ENCODE peak calls at places on chromosomes 16 and 17, in nine cellular contexts. One of them, this sample, is unnamed.

GRCh38 chr17:32265192-32265895 is at the start of gene RHBDL3:
- DNase-seq in lower lobe of right lung: peak
- DNase-seq in endothelial cell: no peak
- DNase-seq in AG04450: no peak
- DNase-seq in fibroblast of pulmonary artery: no peak
- DNase-seq in AG04449: no peak
- DNase-seq in GM12865: no peak
- DNase-seq in cardiac muscle cell: no peak
- DNase-seq in H9: no peak
- DNase-seq in this sample: no peak

GRCh38 chr17:42163113-42163512 is 8.3 kb upstream of the RAB5C start:
- DNase-seq in lower lobe of right lung: no peak
- DNase-seq in endothelial cell: peak
- DNase-seq in AG04450: no peak
- DNase-seq in fibroblast of pulmonary artery: no peak
- DNase-seq in AG04449: no peak
- DNase-seq in GM12865: peak
- DNase-seq in cardiac muscle cell: no peak
- DNase-seq in H9: peak
- DNase-seq in this sample: no peak

GRCh38 chr17:27457731-27458523 is 1.7 kb downstream of the KSR1 start:
- DNase-seq in lower lobe of right lung: no peak
- DNase-seq in endothelial cell: peak
- DNase-seq in AG04450: no peak
- DNase-seq in fibroblast of pulmonary artery: peak
- DNase-seq in AG04449: no peak
- DNase-seq in GM12865: peak
- DNase-seq in cardiac muscle cell: peak
- DNase-seq in H9: no peak
- DNase-seq in this sample: no peak

GRCh38 chr17:65158081-65158480 is 20.9 kb downstream of the RGS9 start:
- DNase-seq in lower lobe of right lung: no peak
- DNase-seq in endothelial cell: no peak
- DNase-seq in AG04450: no peak
- DNase-seq in fibroblast of pulmonary artery: no peak
- DNase-seq in AG04449: no peak
- DNase-seq in GM12865: no peak
- DNase-seq in cardiac muscle cell: no peak
- DNase-seq in H9: no peak
- DNase-seq in this sample: no peak

GRCh38 chr17:11391134-11391533 is 150.1 kb downstream of the SHISA6 start:
- DNase-seq in lower lobe of right lung: no peak
- DNase-seq in endothelial cell: no peak
- DNase-seq in AG04450: no peak
- DNase-seq in fibroblast of pulmonary artery: no peak
- DNase-seq in AG04449: no peak
- DNase-seq in GM12865: no peak
- DNase-seq in cardiac muscle cell: no peak
- DNase-seq in H9: peak
- DNase-seq in this sample: no peak

GRCh38 chr16:73956592-73957495 is 339.8 kb upstream of the PSMD7 start:
- DNase-seq in lower lobe of right lung: no peak
- DNase-seq in endothelial cell: peak
- DNase-seq in AG04450: peak
- DNase-seq in fibroblast of pulmonary artery: peak
- DNase-seq in AG04449: peak
- DNase-seq in GM12865: peak
- DNase-seq in cardiac muscle cell: peak
- DNase-seq in H9: peak
- DNase-seq in this sample: no peak

GRCh38 chr17:82435103-82435502 is 15.4 kb downstream of the CYBC1 start:
- DNase-seq in lower lobe of right lung: no peak
- DNase-seq in endothelial cell: no peak
- DNase-seq in AG04450: no peak
- DNase-seq in fibroblast of pulmonary artery: no peak
- DNase-seq in AG04449: no peak
- DNase-seq in GM12865: no peak
- DNase-seq in cardiac muscle cell: no peak
- DNase-seq in H9: no peak
- DNase-seq in this sample: no peak

GRCh38 chr17:6509295-6509771 is 47.0 kb downstream of the PITPNM3 start:
- DNase-seq in lower lobe of right lung: no peak
- DNase-seq in endothelial cell: no peak
- DNase-seq in AG04450: no peak
- DNase-seq in fibroblast of pulmonary artery: peak
- DNase-seq in AG04449: no peak
- DNase-seq in GM12865: no peak
- DNase-seq in cardiac muscle cell: peak
- DNase-seq in H9: peak
- DNase-seq in this sample: no peak

GRCh38 chr16:1108299-1109252 is 12.5 kb upstream of the C1QTNF8 start:
- DNase-seq in lower lobe of right lung: no peak
- DNase-seq in endothelial cell: no peak
- DNase-seq in AG04450: no peak
- DNase-seq in fibroblast of pulmonary artery: peak
- DNase-seq in AG04449: no peak
- DNase-seq in GM12865: no peak
- DNase-seq in cardiac muscle cell: peak
- DNase-seq in H9: no peak
- DNase-seq in this sample: no peak

GRCh38 chr17:8029121-8029520 is 9.7 kb upstream of the ALOX15B start:
- DNase-seq in lower lobe of right lung: no peak
- DNase-seq in endothelial cell: no peak
- DNase-seq in AG04450: no peak
- DNase-seq in fibroblast of pulmonary artery: no peak
- DNase-seq in AG04449: no peak
- DNase-seq in GM12865: no peak
- DNase-seq in cardiac muscle cell: peak
- DNase-seq in H9: no peak
- DNase-seq in this sample: no peak

GRCh38 chr16:89737341-89738071 is 16.2 kb downstream of the ZNF276 start:
- DNase-seq in lower lobe of right lung: no peak
- DNase-seq in endothelial cell: no peak
- DNase-seq in AG04450: no peak
- DNase-seq in fibroblast of pulmonary artery: no peak
- DNase-seq in AG04449: no peak
- DNase-seq in GM12865: no peak
- DNase-seq in cardiac muscle cell: no peak
- DNase-seq in H9: no peak
- DNase-seq in this sample: no peak

GRCh38 chr17:35294756-35295155 is 51.9 kb downstream of the SLFN5 start:
- DNase-seq in lower lobe of right lung: no peak
- DNase-seq in endothelial cell: no peak
- DNase-seq in AG04450: no peak
- DNase-seq in fibroblast of pulmonary artery: no peak
- DNase-seq in AG04449: no peak
- DNase-seq in GM12865: no peak
- DNase-seq in cardiac muscle cell: no peak
- DNase-seq in H9: no peak
- DNase-seq in this sample: no peak

GRCh38 chr17:57554826-57555635 is 190.1 kb downstream of the CCDC182 start:
- DNase-seq in lower lobe of right lung: no peak
- DNase-seq in endothelial cell: no peak
- DNase-seq in AG04450: no peak
- DNase-seq in fibroblast of pulmonary artery: no peak
- DNase-seq in AG04449: no peak
- DNase-seq in GM12865: no peak
- DNase-seq in cardiac muscle cell: no peak
- DNase-seq in H9: no peak
- DNase-seq in this sample: no peak
- TF ChIP-seq CTCF in lower lobe of right lung: no peak
- TF ChIP-seq CTCF in endothelial cell: no peak
- TF ChIP-seq CTCF in AG04450: no peak
- TF ChIP-seq CTCF in fibroblast of pulmonary artery: no peak
- TF ChIP-seq CTCF in AG04449: no peak
- TF ChIP-seq CTCF in GM12865: no peak
- TF ChIP-seq CTCF in cardiac muscle cell: no peak
- TF ChIP-seq CTCF in H9: no peak
- TF ChIP-seq CTCF in this sample: no peak

GRCh38 chr17:80704381-80704819 is 159.8 kb downstream of the RPTOR start:
- DNase-seq in lower lobe of right lung: no peak
- DNase-seq in endothelial cell: no peak
- DNase-seq in AG04450: no peak
- DNase-seq in fibroblast of pulmonary artery: peak
- DNase-seq in AG04449: no peak
- DNase-seq in GM12865: no peak
- DNase-seq in cardiac muscle cell: peak
- DNase-seq in H9: no peak
- DNase-seq in this sample: no peak

GRCh38 chr17:80705988-80706387 is 161.3 kb downstream of the RPTOR start:
- DNase-seq in lower lobe of right lung: no peak
- DNase-seq in endothelial cell: no peak
- DNase-seq in AG04450: no peak
- DNase-seq in fibroblast of pulmonary artery: no peak
- DNase-seq in AG04449: no peak
- DNase-seq in GM12865: no peak
- DNase-seq in cardiac muscle cell: no peak
- DNase-seq in H9: no peak
- DNase-seq in this sample: no peak

GRCh38 chr17:80701730-80702129 is 157.1 kb downstream of the RPTOR start:
- DNase-seq in lower lobe of right lung: no peak
- DNase-seq in endothelial cell: no peak
- DNase-seq in AG04450: no peak
- DNase-seq in fibroblast of pulmonary artery: no peak
- DNase-seq in AG04449: no peak
- DNase-seq in GM12865: no peak
- DNase-seq in cardiac muscle cell: no peak
- DNase-seq in H9: no peak
- DNase-seq in this sample: no peak

GRCh38 chr17:80704894-80705293 is 160.3 kb downstream of the RPTOR start:
- DNase-seq in lower lobe of right lung: no peak
- DNase-seq in endothelial cell: no peak
- DNase-seq in AG04450: no peak
- DNase-seq in fibroblast of pulmonary artery: no peak
- DNase-seq in AG04449: no peak
- DNase-seq in GM12865: no peak
- DNase-seq in cardiac muscle cell: no peak
- DNase-seq in H9: no peak
- DNase-seq in this sample: no peak

DNA sequence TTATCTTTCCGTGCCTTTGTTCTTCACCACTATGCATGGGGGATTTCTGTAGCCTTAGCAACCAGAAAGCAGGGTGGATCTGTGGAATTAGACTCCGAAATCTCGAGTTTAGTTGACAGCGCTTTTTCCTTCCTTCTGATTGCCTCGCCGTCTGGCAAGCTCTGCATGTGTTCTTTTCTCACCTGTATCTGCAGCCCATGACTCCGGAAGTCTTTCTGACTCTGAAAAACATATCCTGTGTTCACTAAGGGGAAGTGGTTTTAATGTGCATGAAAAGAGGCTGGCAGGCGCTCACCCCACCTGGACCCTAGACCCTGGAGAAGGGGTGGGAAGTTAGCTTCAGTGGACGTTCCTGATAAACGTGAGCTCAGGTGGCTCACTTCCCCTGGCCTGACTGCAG is 158.5 kb downstream of the RPTOR start:
- DNase-seq in lower lobe of right lung: no peak
- DNase-seq in endothelial cell: no peak
- DNase-seq in AG04450: no peak
- DNase-seq in fibroblast of pulmonary artery: no peak
- DNase-seq in AG04449: no peak
- DNase-seq in GM12865: no peak
- DNase-seq in cardiac muscle cell: no peak
- DNase-seq in H9: no peak
- DNase-seq in this sample: no peak
- TF ChIP-seq CTCF in lower lobe of right lung: no peak
- TF ChIP-seq CTCF in endothelial cell: no peak
- TF ChIP-seq CTCF in AG04450: no peak
- TF ChIP-seq CTCF in fibroblast of pulmonary artery: no peak
- TF ChIP-seq CTCF in AG04449: no peak
- TF ChIP-seq CTCF in GM12865: no peak
- TF ChIP-seq CTCF in cardiac muscle cell: no peak
- TF ChIP-seq CTCF in H9: no peak
- TF ChIP-seq CTCF in this sample: no peak

GRCh38 chr17:71987634-71988033 is 133.2 kb upstream of the SOX9 start:
- DNase-seq in lower lobe of right lung: no peak
- DNase-seq in endothelial cell: no peak
- DNase-seq in AG04450: no peak
- DNase-seq in fibroblast of pulmonary artery: no peak
- DNase-seq in AG04449: no peak
- DNase-seq in GM12865: peak
- DNase-seq in cardiac muscle cell: no peak
- DNase-seq in H9: no peak
- DNase-seq in this sample: no peak
- TF ChIP-seq CTCF in lower lobe of right lung: no peak
- TF ChIP-seq CTCF in endothelial cell: no peak
- TF ChIP-seq CTCF in AG04450: no peak
- TF ChIP-seq CTCF in fibroblast of pulmonary artery: no peak
- TF ChIP-seq CTCF in AG04449: no peak
- TF ChIP-seq CTCF in GM12865: no peak
- TF ChIP-seq CTCF in cardiac muscle cell: no peak
- TF ChIP-seq CTCF in H9: no peak
- TF ChIP-seq CTCF in this sample: no peak

GRCh38 chr17:55417411-55418268 is 4.0 kb downstream of the MMD start:
- DNase-seq in lower lobe of right lung: no peak
- DNase-seq in endothelial cell: no peak
- DNase-seq in AG04450: no peak
- DNase-seq in fibroblast of pulmonary artery: no peak
- DNase-seq in AG04449: no peak
- DNase-seq in GM12865: no peak
- DNase-seq in cardiac muscle cell: no peak
- DNase-seq in H9: no peak
- DNase-seq in this sample: no peak

GRCh38 chr17:55413825-55414489 is 7.7 kb downstream of the MMD start:
- DNase-seq in lower lobe of right lung: no peak
- DNase-seq in endothelial cell: no peak
- DNase-seq in AG04450: no peak
- DNase-seq in fibroblast of pulmonary artery: no peak
- DNase-seq in AG04449: no peak
- DNase-seq in GM12865: no peak
- DNase-seq in cardiac muscle cell: no peak
- DNase-seq in H9: no peak
- DNase-seq in this sample: no peak

GRCh38 chr17:55414983-55415382 is 6.7 kb downstream of the MMD start:
- DNase-seq in lower lobe of right lung: no peak
- DNase-seq in endothelial cell: no peak
- DNase-seq in AG04450: no peak
- DNase-seq in fibroblast of pulmonary artery: no peak
- DNase-seq in AG04449: no peak
- DNase-seq in GM12865: no peak
- DNase-seq in cardiac muscle cell: no peak
- DNase-seq in H9: no peak
- DNase-seq in this sample: no peak

GRCh38 chr17:55416470-55417052 is 5.1 kb downstream of the MMD start:
- DNase-seq in lower lobe of right lung: no peak
- DNase-seq in endothelial cell: no peak
- DNase-seq in AG04450: no peak
- DNase-seq in fibroblast of pulmonary artery: peak
- DNase-seq in AG04449: no peak
- DNase-seq in GM12865: peak
- DNase-seq in cardiac muscle cell: peak
- DNase-seq in H9: no peak
- DNase-seq in this sample: no peak

DNA sequence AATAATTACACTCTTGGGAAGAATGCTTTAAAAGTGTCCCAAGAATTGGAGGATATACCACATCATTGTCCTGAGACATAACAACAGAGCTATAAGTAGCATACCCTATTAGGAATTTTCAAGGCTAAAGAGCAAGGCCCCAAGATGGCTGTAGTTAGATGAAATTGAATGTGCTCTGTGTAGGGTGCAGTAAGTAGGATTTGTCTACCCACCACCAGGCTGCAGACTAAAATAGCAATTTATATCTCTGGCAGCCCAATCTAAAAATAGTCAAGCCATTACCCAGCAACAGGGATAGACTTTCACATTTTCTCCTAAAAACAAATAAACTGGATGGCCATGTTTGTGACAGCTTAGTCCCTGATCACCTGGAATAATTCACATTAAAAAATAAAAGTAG is 5.6 kb downstream of the MMD start:
- DNase-seq in lower lobe of right lung: no peak
- DNase-seq in endothelial cell: no peak
- DNase-seq in AG04450: no peak
- DNase-seq in fibroblast of pulmonary artery: no peak
- DNase-seq in AG04449: no peak
- DNase-seq in GM12865: no peak
- DNase-seq in cardiac muscle cell: no peak
- DNase-seq in H9: no peak
- DNase-seq in this sample: no peak
- TF ChIP-seq CTCF in lower lobe of right lung: no peak
- TF ChIP-seq CTCF in endothelial cell: no peak
- TF ChIP-seq CTCF in AG04450: no peak
- TF ChIP-seq CTCF in fibroblast of pulmonary artery: no peak
- TF ChIP-seq CTCF in AG04449: no peak
- TF ChIP-seq CTCF in GM12865: no peak
- TF ChIP-seq CTCF in cardiac muscle cell: no peak
- TF ChIP-seq CTCF in H9: no peak
- TF ChIP-seq CTCF in this sample: no peak